ENCODE peak calls at places on chromosome 14, in nine cellular contexts. C, Z, K, V, E, U, I, G and S are unnamed samples.

GRCh38 chr14:66944872-66945271 is 244.4 kb upstream of the GARIN2 start:
- DNase-seq in V (peak; percentile 10), C (no peak), K (peak; percentile 15), E (no peak), Z (peak; percentile 35), I (peak; percentile 48), U (no peak), G (no peak), S (no peak)

GRCh38 chr14:90608925-90609324 is 207.3 kb downstream of the TTC7B start:
- DNase-seq in G (no peak), V (no peak), I (no peak), C (no peak), Z (no peak), K (no peak), U (no peak), E (no peak), S (no peak)

GRCh38 chr14:69882086-69882864 is 3.1 kb downstream of the SMOC1 start:
- DNase-seq in V (no peak), G (no peak), C (no peak), U (no peak), K (no peak), Z (peak; percentile 87), I (no peak), E (no peak), S (no peak)

GRCh38 chr14:103348154-103348553 is 14.1 kb downstream of the EIF5 start:
- DNase-seq in V (no peak), I (peak; percentile 60), G (no peak), E (no peak), Z (no peak), C (no peak), U (no peak), K (no peak), S (no peak)

GRCh38 chr14:101197595-101198397 is 294.3 kb upstream of the RTL1 start:
- DNase-seq in C (no peak), U (no peak), G (peak; percentile 11), K (no peak), E (peak; percentile 23), Z (no peak), I (no peak), V (no peak), S (no peak)

GRCh38 chr14:65485516-65485915 is 73.0 kb downstream of the FUT8 start:
- DNase-seq in U (no peak), V (no peak), K (no peak), I (no peak), C (no peak), E (no peak), Z (peak; percentile 75), G (no peak), S (no peak)

GRCh38 chr14:53127832-53128231 is 25.3 kb downstream of the DDHD1 start:
- DNase-seq in U (no peak), E (no peak), I (no peak), Z (no peak), C (no peak), K (no peak), G (no peak), V (no peak), S (no peak)

GRCh38 chr14:28949503-28949902 is 182.9 kb downstream of the FOXG1 start:
- DNase-seq in C (no peak), V (no peak), G (no peak), Z (no peak), U (no peak), K (no peak), E (no peak), I (no peak), S (no peak)

GRCh38 chr14:32932302-32932920 is 6.3 kb upstream of the NPAS3 start:
- DNase-seq in E (no peak), I (peak; percentile 6), Z (peak; percentile 16), V (no peak), U (no peak), C (no peak), K (no peak), G (no peak), S (no peak)

GRCh38 chr14:32933943-32934890 is 4.5 kb upstream of the NPAS3 start:
- DNase-seq in I (peak; percentile 47), E (no peak), V (peak; percentile 20), G (no peak), Z (peak; percentile 86), U (no peak), K (no peak), C (no peak), S (peak; percentile 48)

GRCh38 chr14:32933623-32933942 is 5.1 kb upstream of the NPAS3 start:
- DNase-seq in C (no peak), E (no peak), U (no peak), Z (peak; percentile 58), K (no peak), G (no peak), V (peak; percentile 51), I (peak; percentile 77), S (no peak)

GRCh38 chr14:32932921-32933622 is 5.6 kb upstream of the NPAS3 start:
- DNase-seq in I (no peak), G (no peak), Z (peak; percentile 67), K (no peak), U (no peak), C (no peak), E (no peak), V (no peak), S (no peak)

GRCh38 chr14:32934891-32935633 is 3.6 kb upstream of the NPAS3 start:
- DNase-seq in Z (peak; percentile 57), U (no peak), V (no peak), C (no peak), I (peak; percentile 12), K (no peak), E (no peak), G (no peak), S (no peak)
- H3K4me3 ChIP-seq in Z (peak overlapping the region; percentile 63), U (no peak overlapping the region), V (peak overlapping the region; percentile 60), C (peak overlapping the region; percentile 57), I (peak overlapping the region; percentile 63), K (no peak overlapping the region), E (peak overlapping the region; percentile 48), G (peak overlapping the region; percentile 33), S (no peak overlapping the region)

GRCh38 chr14:95261616-95262510 is 57.8 kb downstream of the CLMN start:
- DNase-seq in G (no peak), C (no peak), V (peak; percentile 54), I (no peak), U (no peak), E (no peak), Z (no peak), K (no peak), S (no peak)

GRCh38 chr14:95260537-95261440 is 58.9 kb downstream of the CLMN start:
- DNase-seq in U (no peak), V (peak; percentile 68), E (no peak), K (no peak), C (no peak), I (peak; percentile 88), G (no peak), Z (no peak), S (no peak)

GRCh38 chr14:95263527-95264231 is 56.0 kb downstream of the CLMN start:
- DNase-seq in I (no peak), G (no peak), V (no peak), K (no peak), U (no peak), Z (no peak), C (no peak), E (no peak), S (no peak)

GRCh38 chr14:95264271-95264973 is 55.3 kb downstream of the CLMN start:
- DNase-seq in V (no peak), C (no peak), U (no peak), Z (no peak), I (no peak), E (no peak), G (no peak), K (no peak), S (no peak)

DNA sequence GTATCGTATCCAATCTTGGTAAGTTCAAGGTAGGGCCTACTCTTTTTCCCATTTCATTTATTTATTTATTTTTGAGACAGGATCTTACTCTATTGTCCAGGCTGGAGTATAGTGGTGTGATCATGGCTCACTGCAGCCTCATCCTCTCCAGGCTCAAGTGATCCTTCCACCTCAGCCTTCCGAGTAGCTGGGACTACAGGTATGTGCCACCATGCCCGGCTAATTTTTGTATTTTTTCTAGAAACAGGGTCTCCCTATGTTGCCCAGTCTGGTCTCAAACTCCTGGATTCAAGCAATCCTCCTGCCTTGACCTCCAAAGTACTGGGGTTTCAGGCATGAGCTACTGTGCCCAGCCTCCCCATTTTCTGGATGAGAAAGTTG is 57.2 kb downstream of the CLMN start:
- DNase-seq in E (no peak), U (no peak), C (no peak), I (no peak), V (no peak), G (no peak), Z (no peak), K (no peak), S (no peak)
- H3K4me1 ChIP-seq in E (peaks cover 27% of the 10 kb centered on the region), U (peaks cover 3% of the 10 kb centered on the region), C (peaks cover 27% of the 10 kb centered on the region), I (peaks cover 47% of the 10 kb centered on the region), V (peaks cover 40% of the 10 kb centered on the region), G (no peaks in the 10 kb centered on the region), Z (peaks cover 4% of the 10 kb centered on the region), K (peaks cover 23% of the 10 kb centered on the region), S (peaks cover 13% of the 10 kb centered on the region)

DNA sequence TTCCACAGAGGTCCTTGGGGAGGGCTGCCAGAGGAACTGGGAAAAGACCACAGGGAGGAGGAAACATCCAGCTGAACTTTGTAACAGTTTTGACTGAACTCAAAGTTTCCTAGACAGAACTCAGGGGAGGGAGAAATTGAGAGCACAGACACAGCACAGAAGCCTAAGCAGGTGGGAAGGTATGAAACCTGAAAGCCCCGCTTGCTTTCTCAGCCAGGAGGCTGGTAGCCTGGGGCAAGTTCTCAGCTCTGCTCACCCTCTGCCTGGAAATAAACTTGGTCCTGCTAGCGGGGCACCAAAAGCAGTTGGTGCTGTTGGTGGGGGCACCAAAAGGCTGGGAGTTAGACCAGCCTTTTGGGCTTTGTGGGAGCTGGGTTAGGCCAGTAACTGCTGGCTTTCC is 25.9 kb upstream of the OR4E1 start:
- DNase-seq in I (no peak), G (no peak), K (no peak), C (no peak), U (no peak), Z (no peak), E (no peak), V (no peak), S (no peak)
- H3K27ac ChIP-seq in I (no peak overlapping the region), G (no peak overlapping the region), K (no peak overlapping the region), C (no peak overlapping the region), U (no peak overlapping the region), Z (no peak overlapping the region), E (no peak overlapping the region), V (no peak overlapping the region), S (no peak overlapping the region)

GRCh38 chr14:35340616-35341453 is 48.7 kb downstream of the PSMA6 start:
- DNase-seq in G (no peak), U (no peak), V (no peak), C (no peak), E (no peak), Z (no peak), K (no peak), I (no peak), S (no peak)

GRCh38 chr14:35339761-35340406 is 47.7 kb downstream of the PSMA6 start:
- DNase-seq in G (no peak), U (no peak), E (no peak), K (no peak), C (no peak), I (no peak), V (no peak), Z (no peak), S (peak; percentile 45)

GRCh38 chr14:35337557-35338255 is 45.5 kb downstream of the PSMA6 start:
- DNase-seq in C (no peak), Z (no peak), V (no peak), E (no peak), K (no peak), G (no peak), U (no peak), I (no peak), S (peak; percentile 59)

GRCh38 chr14:35337074-35337556 is 44.9 kb downstream of the PSMA6 start:
- DNase-seq in K (no peak), Z (no peak), I (no peak), U (no peak), G (no peak), V (no peak), E (no peak), C (no peak), S (no peak)

GRCh38 chr14:35338731-35339405 is 46.7 kb downstream of the PSMA6 start:
- DNase-seq in C (no peak), I (no peak), E (no peak), G (no peak), K (no peak), U (no peak), Z (no peak), V (no peak), S (no peak)
- H3K4me3 ChIP-seq in C (no peak overlapping the region), I (no peak overlapping the region), E (no peak overlapping the region), G (no peak overlapping the region), K (no peak overlapping the region), U (no peak overlapping the region), Z (no peak overlapping the region), V (no peak overlapping the region), S (no peak overlapping the region)